ENCODE peak calls at places on chromosomes 12 and 14, in four cellular contexts. One of them, this sample, is unnamed.

GRCh38 chr12:93762059-93762719 is 85.0 kb downstream of the CRADD start:
- DNase-seq in K562: peak; percentile 29
- DNase-seq in HepG2: no peak
- DNase-seq in WTC11: no peak
- DNase-seq in this sample: no peak

GRCh38 chr12:27616356-27617150 is 79.7 kb upstream of the REP15 start:
- DNase-seq in WTC11: no peak
- DNase-seq in K562: no peak
- DNase-seq in HepG2: no peak
- DNase-seq in this sample: no peak

GRCh38 chr14:75042040-75042439 is 9.2 kb downstream of the MLH3 start:
- DNase-seq in WTC11: no peak
- DNase-seq in HepG2: no peak
- DNase-seq in K562: no peak
- DNase-seq in this sample: no peak

GRCh38 chr14:42563313-42563712 is 956.6 kb downstream of the LRFN5 start:
- DNase-seq in HepG2: no peak
- DNase-seq in WTC11: no peak
- DNase-seq in K562: no peak
- DNase-seq in this sample: no peak

GRCh38 chr14:22898302-22898894 is 15.4 kb downstream of the REM2 start:
- DNase-seq in HepG2: no peak
- DNase-seq in K562: peak; percentile 68
- DNase-seq in WTC11: no peak
- DNase-seq in this sample: no peak

GRCh38 chr12:122946690-122947271 is 19.5 kb downstream of the ABCB9 start:
- DNase-seq in WTC11: no peak
- DNase-seq in HepG2: peak; percentile 85
- DNase-seq in K562: peak; percentile 69
- DNase-seq in this sample: peak; percentile 34

GRCh38 chr14:90513151-90514014 is 116.6 kb downstream of the CALM1 start:
- DNase-seq in WTC11: no peak
- DNase-seq in HepG2: peak; percentile 93
- DNase-seq in K562: no peak
- DNase-seq in this sample: no peak

GRCh38 chr12:124243936-124244335 is 51.0 kb upstream of the RFLNA start:
- DNase-seq in HepG2: no peak
- DNase-seq in WTC11: no peak
- DNase-seq in K562: no peak
- DNase-seq in this sample: no peak

GRCh38 chr14:39426605-39427004 is 5.6 kb downstream of the FBXO33 start:
- DNase-seq in HepG2: peak; percentile 56
- DNase-seq in WTC11: no peak
- DNase-seq in K562: no peak
- DNase-seq in this sample: no peak

GRCh38 chr12:102481705-102482104 is 1.3 kb upstream of the IGF1 start:
- DNase-seq in HepG2: no peak
- DNase-seq in WTC11: no peak
- DNase-seq in K562: no peak
- DNase-seq in this sample: no peak
- TF ChIP-seq ELF4 in HepG2: no peak
- TF ChIP-seq ELF4 in WTC11: no peak
- TF ChIP-seq ELF4 in K562: no peak
- TF ChIP-seq ELF4 in this sample: no peak

DNA sequence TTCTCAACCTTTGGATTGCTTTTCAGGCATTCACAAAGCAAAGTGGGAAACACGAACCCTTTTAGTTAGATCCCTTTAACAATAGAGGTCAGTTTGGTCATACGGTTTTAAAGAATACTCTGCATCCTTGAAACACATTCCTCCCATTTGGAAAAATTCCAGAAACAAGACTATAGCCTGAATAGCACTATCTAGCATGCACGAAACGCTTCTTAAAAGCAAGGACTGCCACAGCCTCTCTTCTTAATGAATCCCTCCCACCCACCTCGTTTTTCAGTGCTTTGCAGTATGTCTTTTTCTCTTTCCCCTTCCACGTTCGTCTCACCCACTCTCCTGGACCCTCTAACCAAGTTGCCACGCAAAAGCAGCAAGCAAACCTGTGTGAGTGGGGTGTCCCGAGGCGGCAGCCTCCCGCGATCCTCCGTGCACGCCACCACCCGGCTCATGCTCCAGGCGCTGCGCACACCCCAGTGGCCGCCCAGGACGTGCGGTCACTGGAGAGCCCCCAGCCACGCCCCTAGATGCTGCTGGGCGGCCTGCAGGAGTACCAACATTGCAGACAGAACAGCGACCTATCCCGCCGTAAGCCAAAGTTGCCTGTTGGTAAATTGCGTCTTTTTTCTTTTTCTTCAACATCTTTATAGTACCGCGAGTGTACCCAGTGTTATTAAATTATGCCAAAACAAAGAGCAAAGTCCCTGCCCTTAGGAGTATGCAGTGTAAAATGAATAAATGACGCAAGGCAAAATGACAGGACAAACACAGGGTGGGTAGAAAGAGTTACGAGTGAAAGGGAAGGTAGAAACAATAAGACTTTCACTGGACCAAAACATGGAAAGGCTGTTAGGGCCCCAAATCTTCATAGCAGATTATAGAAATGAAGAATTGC is at the start of gene SLC38A4:
- DNase-seq in WTC11: peak; percentile 68
- DNase-seq in K562: peak; percentile 20
- DNase-seq in HepG2: peak; percentile 40
- DNase-seq in this sample: peak; percentile 57
- TF ChIP-seq ELF4 in WTC11: no peak
- TF ChIP-seq ELF4 in K562: no peak
- TF ChIP-seq ELF4 in HepG2: no peak
- TF ChIP-seq ELF4 in this sample: no peak

GRCh38 chr12:97594236-97594635 is 131.6 kb downstream of the RMST start:
- DNase-seq in K562: no peak
- DNase-seq in HepG2: no peak
- DNase-seq in WTC11: no peak
- DNase-seq in this sample: no peak
- TF ChIP-seq ELF4 in K562: no peak
- TF ChIP-seq ELF4 in HepG2: no peak
- TF ChIP-seq ELF4 in WTC11: no peak
- TF ChIP-seq ELF4 in this sample: no peak

GRCh38 chr14:98962118-98962517 is 309.9 kb downstream of the BCL11B start:
- DNase-seq in K562: no peak
- DNase-seq in WTC11: no peak
- DNase-seq in HepG2: no peak
- DNase-seq in this sample: no peak
- TF ChIP-seq ELF4 in K562: no peak
- TF ChIP-seq ELF4 in WTC11: no peak
- TF ChIP-seq ELF4 in HepG2: no peak
- TF ChIP-seq ELF4 in this sample: no peak

This sample was measured in HEK293T.